ENCODE peak calls at places on chromosomes 4 and X, in seven cellular contexts. H, V, P, K, E, C and T are unnamed samples.

GRCh38 chr4:71377561-71377960 is 38.7 kb downstream of the SLC4A4 start:
- DNase-seq in K (no peak), V (peak; percentile 68), E (no peak), C (no peak), H (no peak), P (no peak), T (no peak)

GRCh38 chr4:57053508-57053907 is 56.7 kb downstream of the IGFBP7 start:
- DNase-seq in H (no peak), K (no peak), C (no peak), V (peak; percentile 89), E (no peak), P (no peak), T (no peak)

GRCh38 chr4:1472148-1472797 is 66.0 kb upstream of the NKX1-1 start:
- DNase-seq in H (no peak), E (no peak), P (no peak), V (no peak), K (no peak), C (no peak), T (no peak)

GRCh38 chrX:120452131-120452530 is 17.0 kb downstream of the LAMP2 start:
- DNase-seq in P (no peak), E (no peak), H (no peak), V (peak; percentile 25), C (peak; percentile 37), K (no peak), T (peak; percentile 60)

GRCh38 chrX:148649145-148649645 is 148.8 kb downstream of the AFF2 start:
- DNase-seq in P (no peak), E (no peak), K (no peak), H (no peak), V (no peak), C (no peak), T (no peak)

GRCh38 chrX:23756165-23756564 is 13.1 kb upstream of the ACOT9 start:
- DNase-seq in H (no peak), K (peak; percentile 64), P (peak; percentile 13), E (peak; percentile 56), V (peak; percentile 70), C (peak; percentile 43), T (peak; percentile 85)

GRCh38 chrX:1387141-1387776 is 4.7 kb downstream of the SLC25A6 start:
- DNase-seq in H (no peak), K (no peak), E (no peak), P (no peak), C (no peak), V (no peak), T (no peak)

GRCh38 chrX:122777766-122778165 is 406.3 kb upstream of the GRIA3 start:
- DNase-seq in H (no peak), K (no peak), C (peak; percentile 18), E (no peak), P (no peak), V (peak; percentile 4), T (peak; percentile 9)

GRCh38 chr4:176545886-176546285 is 226.1 kb downstream of the SPCS3 start:
- DNase-seq in P (no peak), E (no peak), C (no peak), H (no peak), V (peak; percentile 80), K (no peak), T (peak; percentile 17)

GRCh38 chr4:147361726-147362125 is 119.2 kb upstream of the EDNRA start:
- DNase-seq in C (no peak), H (peak; percentile 76), V (peak; percentile 91), K (no peak), E (no peak), P (no peak), T (peak; percentile 58)

GRCh38 chr4:8228319-8229250 is 29.5 kb downstream of the SH3TC1 start:
- DNase-seq in H (peak; percentile 80), V (peak; percentile 88), P (peak; percentile 56), K (peak; percentile 91), E (peak; percentile 74), C (peak; percentile 69), T (peak; percentile 40)

GRCh38 chr4:145843148-145843547 is 95.5 kb downstream of the ZNF827 start:
- DNase-seq in H (no peak), K (no peak), E (no peak), C (no peak), P (no peak), V (peak; percentile 84), T (no peak)

GRCh38 chr4:76035799-76036389 is at the start of gene CXCL11:
- DNase-seq in P (no peak), E (no peak), V (peak; percentile 11), H (no peak), C (no peak), K (no peak), T (peak; percentile 43)